ENCODE peak calls at places on chromosomes 2 and 18, in nine cellular contexts. Z is A549, X is fibroblast of villous mesenchyme, F is epithelial cell of esophagus, B is astrocyte of the spinal cord, N is GM13977, Y is Calu3, D is RWPE1, G is stomach. R is an unnamed sample.
A peak's percentile ranks its signal among the peaks of the same experiment; 100 is the strongest.

GRCh38 chr2:20958176-20958575 is 85.7 kb downstream of the APOB start:
- DNase-seq in Z (no peak), X (no peak), F (no peak), B (no peak), N (no peak), Y (no peak), D (no peak), G (no peak), R (no peak)

GRCh38 chr18:69635482-69635881 is 234.8 kb downstream of the DOK6 start:
- DNase-seq in Z (no peak), X (no peak), F (no peak), B (no peak), N (no peak), Y (no peak), D (no peak), G (no peak), R (no peak)

GRCh38 chr2:132489150-132489549 is 72.5 kb downstream of the GPR39 start:
- DNase-seq in Z (no peak), X (peak; percentile 8), F (peak; percentile 38), B (peak; percentile 32), N (no peak), Y (no peak), D (peak; percentile 30), G (no peak), R (peak; percentile 3)

GRCh38 chr2:183040604-183041003 is 2.3 kb upstream of the NCKAP1 start:
- DNase-seq in Z (no peak), X (no peak), F (no peak), B (no peak), N (no peak), Y (no peak), D (no peak), G (no peak), R (no peak)

GRCh38 chr2:216555274-216555673 is 56.6 kb downstream of the RPL37A start:
- DNase-seq in Z (no peak), X (no peak), F (peak; percentile 39), B (peak; percentile 33), N (no peak), Y (peak; percentile 16), D (peak; percentile 18), G (peak; percentile 81), R (peak; percentile 92)

GRCh38 chr2:23199115-23199918 is 185.7 kb upstream of the KLHL29 start:
- DNase-seq in Z (peak; percentile 47), X (peak; percentile 21), F (peak; percentile 32), B (no peak), N (peak; percentile 23), Y (peak; percentile 43), D (no peak), G (no peak), R (peak; percentile 62)

GRCh38 chr18:6963452-6964097 is 154.0 kb downstream of the LAMA1 start:
- DNase-seq in Z (no peak), X (no peak), F (no peak), B (no peak), N (no peak), Y (no peak), D (no peak), G (no peak), R (no peak)

GRCh38 chr18:48454146-48454796 is 45.1 kb upstream of the ZBTB7C start:
- DNase-seq in Z (no peak), X (no peak), F (no peak), B (peak; percentile 20), N (no peak), Y (no peak), D (no peak), G (no peak), R (no peak)

GRCh38 chr18:6885992-6886823 is 156.7 kb downstream of the ARHGAP28 start:
- DNase-seq in Z (peak; percentile 24), X (peak; percentile 65), F (peak; percentile 61), B (peak; percentile 63), N (peak; percentile 37), Y (peak; percentile 50), D (peak; percentile 46), G (peak; percentile 40), R (peak; percentile 69)

GRCh38 chr18:75244336-75244735 is 33.7 kb downstream of the TSHZ1 start:
- DNase-seq in Z (peak; percentile 9), X (no peak), F (peak; percentile 14), B (peak; percentile 12), N (no peak), Y (peak; percentile 40), D (no peak), G (no peak), R (no peak)

GRCh38 chr2:127570282-127571250 is 35.1 kb downstream of the MYO7B start:
- DNase-seq in Z (no peak), X (no peak), F (peak; percentile 30), B (peak; percentile 14), N (no peak), Y (no peak), D (no peak), G (peak; percentile 1), R (no peak)

GRCh38 chr18:56068030-56068671 is 480.2 kb upstream of the TCF4 start:
- DNase-seq in Z (no peak), X (peak; percentile 21), F (peak; percentile 85), B (peak; percentile 70), N (no peak), Y (no peak), D (peak; percentile 8), G (no peak), R (peak; percentile 43)

GRCh38 chr2:86069091-86069685 is 36.5 kb downstream of the POLR1A start:
- DNase-seq in Z (peak; percentile 46), X (peak; percentile 37), F (no peak), B (no peak), N (no peak), Y (no peak), D (no peak), G (no peak), R (no peak)

GRCh38 chr2:20687260-20687772 is 20.4 kb downstream of the GDF7 start:
- DNase-seq in Z (no peak), X (no peak), F (no peak), B (no peak), N (no peak), Y (no peak), D (no peak), G (no peak), R (no peak)

GRCh38 chr2:220855296-220855695 is 716.8 kb downstream of the EPHA4 start:
- DNase-seq in Z (no peak), X (no peak), F (peak; percentile 83), B (peak; percentile 47), N (no peak), Y (no peak), D (peak; percentile 52), G (no peak), R (peak; percentile 8)

GRCh38 chr2:220857371-220857770 is 714.7 kb downstream of the EPHA4 start:
- DNase-seq in Z (no peak), X (no peak), F (no peak), B (no peak), N (no peak), Y (no peak), D (no peak), G (no peak), R (no peak)

GRCh38 chr2:220856486-220856885 is 715.6 kb downstream of the EPHA4 start:
- DNase-seq in Z (no peak), X (no peak), F (peak; percentile 55), B (no peak), N (no peak), Y (no peak), D (no peak), G (no peak), R (no peak)

DNA sequence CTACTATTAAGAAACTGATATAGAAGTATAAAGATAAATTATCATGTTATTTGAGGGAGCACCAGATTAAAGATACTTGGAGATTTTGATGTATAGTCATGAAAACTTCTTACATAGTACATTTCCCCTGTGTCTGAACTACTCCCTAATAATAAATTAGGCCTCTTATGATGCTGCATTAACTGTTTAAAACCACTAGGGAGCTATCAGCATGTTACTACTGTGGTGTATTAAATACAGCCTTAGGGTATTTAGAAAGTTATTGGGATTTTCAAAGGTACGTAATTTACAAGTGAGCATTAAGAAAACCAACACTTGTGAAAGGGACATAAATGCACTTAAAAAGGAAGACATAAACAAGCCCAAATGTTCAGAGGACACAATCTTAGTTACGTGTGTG is 714.0 kb downstream of the EPHA4 start:
- DNase-seq in Z (no peak), X (no peak), F (no peak), B (no peak), N (no peak), Y (no peak), D (no peak), G (no peak), R (no peak)
- TF ChIP-seq CTCF in Z (no peak), X (no peak), F (no peak), B (no peak), N (no peak), Y (no peak), D (no peak), G (no peak), R (no peak)

GRCh38 chr2:176115883-176116813 is at the start of gene HOXD10:
- DNase-seq in Z (peak; percentile 84), X (peak; percentile 90), F (no peak), B (no peak), N (no peak), Y (no peak), D (no peak), G (no peak), R (no peak)
- TF ChIP-seq CTCF in Z (no peak), X (no peak), F (no peak), B (peak; percentile 29), N (no peak), Y (no peak), D (peak; percentile 67), G (no peak), R (no peak)

GRCh38 chr2:238243496-238244076 is 3.7 kb upstream of the HES6 start:
- DNase-seq in Z (no peak), X (no peak), F (no peak), B (no peak), N (no peak), Y (no peak), D (no peak), G (no peak), R (no peak)
- TF ChIP-seq CTCF in Z (no peak), X (peak; percentile 20), F (peak; percentile 24), B (peak; percentile 43), N (no peak), Y (no peak), D (no peak), G (no peak), R (no peak)

GRCh38 chr2:124755386-124755785 is 730.3 kb downstream of the CNTNAP5 start:
- DNase-seq in Z (no peak), X (peak; percentile 10), F (no peak), B (peak; percentile 10), N (no peak), Y (no peak), D (no peak), G (no peak), R (peak; percentile 36)

GRCh38 chr2:124753842-124754241 is 728.8 kb downstream of the CNTNAP5 start:
- DNase-seq in Z (no peak), X (no peak), F (no peak), B (no peak), N (no peak), Y (no peak), D (peak; percentile 1), G (no peak), R (no peak)
- TF ChIP-seq CTCF in Z (no peak), X (no peak), F (no peak), B (no peak), N (no peak), Y (no peak), D (no peak), G (no peak), R (no peak)